ENCODE peak calls at places on chromosomes 6 and 20, in five cellular contexts. L, F, O, P and C are unnamed samples.

GRCh38 chr6:38413097-38413800 is 226.5 kb downstream of the BTBD9 start:
- DNase-seq in O (no peak), F (no peak), P (peak; percentile 8), L (no peak), C (no peak)

GRCh38 chr6:137762168-137763090 is 104.6 kb upstream of the TNFAIP3 start:
- DNase-seq in L (no peak), F (no peak), O (no peak), P (no peak), C (no peak)

GRCh38 chr6:133241901-133242760 is 974 bp downstream of the EYA4 start:
- DNase-seq in F (no peak), O (no peak), P (no peak), L (no peak), C (no peak)

GRCh38 chr20:46433051-46433450 is 26.6 kb upstream of the ELMO2 start:
- DNase-seq in F (no peak), O (no peak), P (no peak), L (no peak), C (no peak)

GRCh38 chr6:7157752-7158616 is 50.2 kb downstream of the RREB1 start:
- DNase-seq in L (no peak), F (no peak), O (no peak), P (no peak), C (no peak)

GRCh38 chr20:49676581-49677291 is 36.9 kb downstream of the B4GALT5 start:
- DNase-seq in L (no peak), F (no peak), O (peak; percentile 80), P (no peak), C (peak; percentile 60)

GRCh38 chr6:67252663-67253062 is 1382.4 kb upstream of the ADGRB3 start:
- DNase-seq in L (no peak), F (no peak), O (no peak), P (no peak), C (no peak)

GRCh38 chr6:47064274-47064673 is 22.1 kb upstream of the ADGRF1 start:
- DNase-seq in F (no peak), L (no peak), O (no peak), P (no peak), C (no peak)

GRCh38 chr6:7243188-7243942 is 69.6 kb downstream of the SSR1 start:
- DNase-seq in F (no peak), L (peak; percentile 39), P (no peak), O (peak; percentile 66), C (peak; percentile 63)

GRCh38 chr6:90939906-90940305 is 353.0 kb upstream of the MAP3K7 start:
- DNase-seq in P (no peak), L (no peak), O (no peak), F (no peak), C (no peak)

GRCh38 chr6:30826961-30827342 is 57.4 kb upstream of the DDR1 start:
- DNase-seq in L (no peak), O (peak; percentile 69), F (no peak), P (no peak), C (peak; percentile 52)

GRCh38 chr6:1789092-1789491 is 179.4 kb downstream of the FOXC1 start:
- DNase-seq in L (no peak), F (no peak), O (no peak), P (no peak), C (no peak)

GRCh38 chr6:37047933-37048850 is 42.7 kb downstream of the FGD2 start:
- DNase-seq in L (no peak), F (no peak), O (no peak), P (no peak), C (no peak)

GRCh38 chr20:38141154-38141888 is 23.7 kb downstream of the TGM2 start:
- DNase-seq in L (no peak), P (no peak), F (no peak), O (no peak), C (no peak)

GRCh38 chr20:49641683-49642649 is 71.7 kb downstream of the B4GALT5 start:
- DNase-seq in P (no peak), F (no peak), L (no peak), O (peak; percentile 66), C (peak; percentile 66)

GRCh38 chr6:69732640-69733039 is 64.2 kb downstream of the LMBRD1 start:
- DNase-seq in F (no peak), O (peak; percentile 9), L (no peak), P (no peak), C (no peak)

GRCh38 chr6:32491703-32492102 is 38.4 kb downstream of the HLA-DRB5 start:
- DNase-seq in P (no peak), O (no peak), L (no peak), F (no peak), C (no peak)

GRCh38 chr20:60473240-60473639 is 515.0 kb downstream of the CDH26 start:
- DNase-seq in L (no peak), O (no peak), P (no peak), F (no peak), C (no peak)

GRCh38 chr20:10185741-10186558 is 32.7 kb upstream of the SNAP25 start:
- DNase-seq in L (no peak), F (no peak), P (no peak), O (peak; percentile 14), C (no peak)

GRCh38 chr6:117585647-117586046 is 16.7 kb downstream of the GOPC start:
- DNase-seq in F (no peak), P (no peak), L (no peak), O (no peak), C (no peak)

GRCh38 chr20:40678286-40678835 is 10.7 kb downstream of the MAFB start:
- DNase-seq in O (no peak), P (no peak), L (no peak), F (no peak), C (no peak)

GRCh38 chr6:121817141-121817540 is 381.7 kb downstream of the GJA1 start:
- DNase-seq in F (no peak), O (no peak), L (no peak), P (no peak), C (no peak)

GRCh38 chr20:13425401-13425800 is 204.3 kb downstream of the ISM1 start:
- DNase-seq in P (no peak), F (no peak), L (no peak), O (no peak), C (no peak)

GRCh38 chr6:112222111-112222726 is 32.1 kb downstream of the LAMA4 start:
- DNase-seq in P (no peak), F (no peak), O (no peak), L (no peak), C (no peak)

GRCh38 chr6:18509871-18510643 is 122.9 kb downstream of the RNF144B start:
- DNase-seq in L (no peak), F (no peak), O (no peak), P (no peak), C (no peak)

GRCh38 chr6:124659427-124659826 is 302.8 kb upstream of the RNF217 start:
- DNase-seq in O (no peak), P (no peak), F (no peak), L (no peak), C (no peak)

GRCh38 chr6:108944058-108944457 is 95.8 kb downstream of the ARMC2 start:
- DNase-seq in O (no peak), P (no peak), L (no peak), F (no peak), C (no peak)

GRCh38 chr6:35035481-35036030 is 105.6 kb downstream of the TCP11 start:
- DNase-seq in O (no peak), F (no peak), L (no peak), P (no peak), C (peak; percentile 39)

GRCh38 chr20:10609276-10609675 is 64.5 kb downstream of the JAG1 start:
- DNase-seq in F (no peak), L (no peak), P (peak; percentile 64), O (no peak), C (peak; percentile 42)

GRCh38 chr6:130776287-130776925 is 50.8 kb upstream of the SMLR1 start:
- DNase-seq in L (no peak), O (peak; percentile 4), F (no peak), P (no peak), C (no peak)

GRCh38 chr6:27312146-27312949 is at the start of gene POM121L2:
- DNase-seq in L (no peak), P (no peak), F (no peak), O (peak; percentile 87), C (peak; percentile 83)

GRCh38 chr6:17677602-17678001 is 29.1 kb downstream of the NUP153 start:
- DNase-seq in F (no peak), O (no peak), P (no peak), L (no peak), C (no peak)

GRCh38 chr20:59318803-59319202 is 18.4 kb downstream of the EDN3 start:
- DNase-seq in F (no peak), O (no peak), L (no peak), P (no peak), C (no peak)
- H3K27me3 ChIP-seq in F (no peaks in the 10 kb centered on the region), O (no peaks in the 10 kb centered on the region), L (peaks cover 3% of the 10 kb centered on the region), P (no peaks in the 10 kb centered on the region), C (no peaks in the 10 kb centered on the region)

DNA sequence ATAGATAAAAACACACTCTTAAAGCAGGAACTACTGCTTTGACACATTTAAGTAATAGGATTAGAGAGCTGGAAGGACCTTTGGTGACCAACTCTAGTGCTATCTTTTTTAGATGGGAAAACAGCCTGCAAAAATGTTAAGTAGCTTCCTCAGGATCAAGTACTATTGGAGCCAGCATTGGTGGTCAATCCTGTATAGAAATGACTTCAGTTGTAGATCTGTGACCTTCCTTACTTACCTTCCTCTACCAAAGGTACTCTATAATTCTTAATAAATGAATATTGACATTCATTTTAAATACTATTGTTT is 18.7 kb downstream of the KCNQ5 start:
- DNase-seq in O (no peak), L (no peak), P (no peak), F (no peak), C (no peak)
- H3K4me1 ChIP-seq in O (no peaks in the 10 kb centered on the region), L (no peaks in the 10 kb centered on the region), P (no peaks in the 10 kb centered on the region), F (no peaks in the 10 kb centered on the region), C (no peaks in the 10 kb centered on the region)

DNA sequence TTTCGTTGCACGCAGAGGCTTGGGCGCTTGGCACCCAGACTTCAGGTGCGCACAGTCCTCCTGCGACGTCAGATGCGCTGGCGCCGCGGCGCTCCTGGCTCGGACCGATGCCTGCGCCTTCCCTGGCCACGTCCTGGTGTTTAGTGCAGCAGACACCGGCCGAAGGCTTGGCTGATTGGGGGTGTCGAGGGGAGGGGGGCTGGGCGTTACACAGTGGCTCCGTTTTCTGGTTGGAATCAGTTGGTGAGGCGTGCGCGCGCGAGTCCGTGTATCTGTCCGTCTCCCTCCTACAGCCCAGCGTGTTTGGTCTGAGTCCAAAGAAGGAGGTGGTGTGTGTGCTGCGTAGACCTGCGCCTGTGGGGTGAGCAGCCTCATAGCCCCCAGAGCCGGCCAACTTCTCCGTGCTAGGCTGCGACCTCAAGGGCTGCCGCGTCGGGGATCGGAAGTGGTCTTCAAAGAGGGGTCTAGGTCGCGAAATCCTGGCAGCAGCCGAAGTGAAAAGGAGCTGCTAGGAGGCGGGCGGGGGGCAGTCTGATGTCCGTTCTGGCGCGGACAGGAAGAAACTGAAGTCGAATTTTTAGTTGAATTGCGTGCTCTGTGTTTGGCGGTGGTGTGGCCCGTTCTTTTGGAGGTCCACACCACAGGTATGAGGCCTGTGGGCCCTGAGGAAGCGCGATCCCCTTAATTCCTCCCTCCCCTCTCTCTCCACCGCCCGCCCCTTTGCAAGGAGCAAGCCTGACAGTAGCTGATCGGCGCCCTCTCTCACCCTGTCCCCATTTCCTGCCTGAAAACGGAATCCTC is 1.6 kb downstream of the SYNDIG1 start:
- DNase-seq in P (no peak), O (no peak), L (no peak), F (no peak), C (no peak)
- H3K27me3 ChIP-seq in P (no peaks in the 10 kb centered on the region), O (peaks cover 10% of the 10 kb centered on the region), L (peaks cover 22% of the 10 kb centered on the region), F (no peaks in the 10 kb centered on the region), C (peaks cover 24% of the 10 kb centered on the region)

GRCh38 chr20:4008877-4009276 is 6.5 kb downstream of the RNF24 start:
- DNase-seq in F (no peak), L (no peak), O (no peak), P (no peak), C (no peak)
- H3K4me1 ChIP-seq in F (peaks cover 71% of the 10 kb centered on the region), L (no peaks in the 10 kb centered on the region), O (no peaks in the 10 kb centered on the region), P (peaks cover 6% of the 10 kb centered on the region), C (peaks cover 11% of the 10 kb centered on the region)